ENCODE peak calls at places on chromosomes 4 and X, in seven cellular contexts. T is activated gamma-delta T cell treated with Interleukin-2 at 50 U/mL for 16 hours; S is non-pigmented ciliary epithelial cell; O is NCI-H226; K is HCT116; W is astrocyte of the spinal cord; J is stimulated activated CD4-positive, alpha-beta T cell treated with anti-CD3 and anti-CD28 coated beads, Interleukin-1b, Interleukin-23, amount 100 ng/mL, for 24 hours. I is an unnamed sample.

GRCh38 chrX:46770817-46771163 is 11.9 kb upstream of the SLC9A7 start:
- DNase-seq in K (no peak), W (peak; percentile 83), T (no peak), O (peak; percentile 88), J (no peak), S (peak; percentile 78), I (no peak)

GRCh38 chr4:122252584-122252983 is 100.5 kb downstream of the BLTP1 start:
- DNase-seq in O (no peak), T (no peak), W (no peak), S (no peak), K (no peak), J (no peak), I (no peak)

GRCh38 chrX:15567886-15568616 is 32.7 kb downstream of the ACE2 start:
- DNase-seq in W (no peak), T (no peak), K (no peak), J (no peak), O (no peak), S (no peak), I (no peak)

GRCh38 chr4:10022346-10023049 is 1.2 kb upstream of the SLC2A9 start:
- DNase-seq in K (no peak), O (no peak), T (no peak), S (no peak), W (no peak), J (no peak), I (no peak)

GRCh38 chr4:74018771-74019170 is 19.7 kb downstream of the CXCL3 start:
- DNase-seq in T (no peak), S (no peak), W (no peak), O (no peak), J (no peak), K (no peak), I (no peak)

GRCh38 chr4:145709843-145710242 is 29.9 kb downstream of the C4orf51 start:
- DNase-seq in O (peak; percentile 74), J (no peak), S (peak; percentile 87), T (no peak), W (peak; percentile 87), K (no peak), I (peak; percentile 46)

GRCh38 chr4:53196872-53197759 is 168.7 kb downstream of the SCFD2 start:
- DNase-seq in J (no peak), T (no peak), O (peak; percentile 19), K (peak; percentile 70), W (peak; percentile 90), S (peak; percentile 55), I (no peak)

GRCh38 chr4:155889036-155889793 is 14.3 kb upstream of the TDO2 start:
- DNase-seq in O (peak; percentile 88), S (peak; percentile 71), J (no peak), T (no peak), K (no peak), W (peak; percentile 82), I (no peak)

GRCh38 chr4:25878676-25879075 is 15.9 kb upstream of the SEL1L3 start:
- DNase-seq in T (no peak), S (no peak), J (no peak), W (no peak), O (no peak), K (no peak), I (no peak)

GRCh38 chrX:18884916-18885315 is 99.0 kb downstream of the PHKA2 start:
- DNase-seq in O (no peak), J (no peak), K (no peak), T (no peak), S (no peak), W (no peak), I (no peak)

GRCh38 chr4:177673980-177674504 is 231.8 kb upstream of the AGA start:
- DNase-seq in O (no peak), S (no peak), W (no peak), J (no peak), K (peak; percentile 19), T (no peak), I (no peak)

GRCh38 chr4:184389978-184390518 is 84.3 kb downstream of the IRF2 start:
- DNase-seq in T (no peak), K (no peak), S (no peak), J (no peak), O (no peak), W (no peak), I (no peak)

GRCh38 chrX:84737471-84737871 is 235.2 kb upstream of the HDX start:
- DNase-seq in K (no peak), O (no peak), T (no peak), S (no peak), J (no peak), W (no peak), I (no peak)

GRCh38 chrX:97326456-97326855 is 442.7 kb downstream of the RPA4 start:
- DNase-seq in O (no peak), T (no peak), W (peak; percentile 32), K (no peak), S (no peak), J (no peak), I (no peak)

GRCh38 chr4:157221426-157221894 is 932 bp downstream of the GRIA2 start:
- DNase-seq in K (no peak), O (no peak), W (peak; percentile 5), T (no peak), J (no peak), S (no peak), I (no peak)

GRCh38 chr4:7539659-7540058 is 104.9 kb upstream of the PSAPL1 start:
- DNase-seq in J (peak; percentile 7), T (peak; percentile 38), O (peak; percentile 71), S (no peak), W (no peak), K (peak; percentile 92), I (peak; percentile 80)

GRCh38 chrX:41561045-41561444 is 113.9 kb downstream of the NYX start:
- DNase-seq in S (peak; percentile 71), T (peak; percentile 17), K (no peak), J (no peak), O (peak; percentile 86), W (peak; percentile 87), I (no peak)

GRCh38 chrX:125131146-125131545 is 188.5 kb upstream of the TEX13C start:
- DNase-seq in K (no peak), W (no peak), J (no peak), T (no peak), S (no peak), O (no peak), I (no peak)

GRCh38 chr4:102247041-102247440 is 98.2 kb downstream of the SLC39A8 start:
- DNase-seq in S (peak; percentile 67), O (no peak), T (no peak), W (peak; percentile 76), J (no peak), K (no peak), I (no peak)

GRCh38 chrX:46574337-46574940 is 874 bp downstream of the CHST7 start:
- DNase-seq in O (no peak), T (peak; percentile 7), S (no peak), K (no peak), J (no peak), W (no peak), I (no peak)

GRCh38 chrX:118945921-118946320 is 28.5 kb upstream of the LONRF3 start:
- DNase-seq in S (no peak), O (no peak), W (no peak), T (no peak), K (no peak), J (no peak), I (no peak)

GRCh38 chr4:143240920-143241319 is 56.2 kb downstream of the USP38 start:
- DNase-seq in W (no peak), T (no peak), J (no peak), K (no peak), S (no peak), O (no peak), I (no peak)

GRCh38 chr4:73844806-73845205 is 8.3 kb upstream of the PF4V1 start:
- DNase-seq in W (no peak), J (no peak), T (no peak), O (no peak), K (no peak), S (no peak), I (no peak)

GRCh38 chr4:93960916-93961315 is 132.4 kb downstream of the ATOH1 start:
- DNase-seq in S (no peak), O (no peak), J (no peak), W (no peak), T (no peak), K (no peak), I (no peak)